ENCODE peak calls at places on chromosomes 5 and 9, in nine cellular contexts. D is AG08395; C is activated effector memory CD4-positive, alpha-beta T cell treated with anti-CD3 and anti-CD28 coated beads, Interleukin-2, amount 50 U/mL, for 16 hours; W is ACHN; M is CD8-positive, alpha-beta memory T cell; E is spleen; B is NCI-H2081 treated with DMSO at 0.1 percent for 48 hours; V is NCI-H345; H is iris pigment epithelial cell. G is an unnamed sample.
A peak's percentile ranks its signal among the peaks of the same experiment; 100 is the strongest.

GRCh38 chr9:131480258-131480657 is 22.5 kb upstream of the POMT1 start:
- DNase-seq in D (no peak), E (no peak), C (no peak), B (no peak), M (no peak), H (no peak), V (no peak), W (no peak), G (peak; percentile 35)

GRCh38 chr9:38622083-38622674 is 1.8 kb upstream of the ANKRD18A start:
- DNase-seq in H (no peak), W (peak; percentile 41), D (no peak), E (peak; percentile 82), M (no peak), C (peak; percentile 65), V (peak; percentile 70), B (no peak), G (no peak)

GRCh38 chr9:94611638-94612068 is 18.0 kb upstream of the FBP2 start:
- DNase-seq in W (no peak), D (no peak), M (no peak), B (no peak), C (peak; percentile 67), V (no peak), H (no peak), E (no peak), G (no peak)

GRCh38 chr5:139058121-139058520 is 140.0 kb downstream of the SIL1 start:
- DNase-seq in E (no peak), B (no peak), C (no peak), D (peak; percentile 57), W (no peak), V (no peak), M (no peak), H (peak; percentile 69), G (no peak)

GRCh38 chr5:137179203-137179602 is 319.9 kb downstream of the SPOCK1 start:
- DNase-seq in E (no peak), W (no peak), M (no peak), H (no peak), D (no peak), C (no peak), B (no peak), V (no peak), G (no peak)

GRCh38 chr9:98833090-98833956 is 25.9 kb downstream of the GALNT12 start:
- DNase-seq in B (no peak), V (no peak), D (no peak), W (no peak), M (no peak), E (no peak), C (no peak), H (no peak), G (no peak)

GRCh38 chr5:40796487-40796889 is 1.7 kb downstream of the PRKAA1 start:
- DNase-seq in B (no peak), H (peak; percentile 65), C (no peak), M (no peak), W (no peak), V (no peak), D (peak; percentile 38), E (no peak), G (no peak)

GRCh38 chr5:51651476-51651875 is 268.2 kb downstream of the ISL1 start:
- DNase-seq in H (no peak), D (no peak), W (peak; percentile 70), B (no peak), E (no peak), V (no peak), C (no peak), M (no peak), G (no peak)

GRCh38 chr9:95862343-95862742 is 13.1 kb upstream of the ERCC6L2 start:
- DNase-seq in C (no peak), H (no peak), M (no peak), D (no peak), V (no peak), E (no peak), B (no peak), W (no peak), G (no peak)

GRCh38 chr5:126445502-126446174 is 22.4 kb downstream of the GRAMD2B start:
- DNase-seq in H (no peak), C (no peak), M (no peak), W (no peak), B (no peak), E (no peak), V (no peak), D (no peak), G (no peak)

GRCh38 chr5:64181440-64181839 is 15.8 kb downstream of the RNF180 start:
- DNase-seq in D (no peak), E (no peak), M (no peak), W (no peak), V (no peak), C (no peak), B (no peak), H (no peak), G (no peak)

GRCh38 chr9:38180631-38181030 is 111.6 kb upstream of the SHB start:
- DNase-seq in W (no peak), V (no peak), H (no peak), E (no peak), C (no peak), B (no peak), D (no peak), M (no peak), G (no peak)

GRCh38 chr5:179893076-179893957 is 14.4 kb downstream of the TBC1D9B start:
- DNase-seq in H (no peak), V (no peak), W (no peak), E (no peak), D (no peak), M (no peak), B (no peak), C (no peak), G (no peak)

GRCh38 chr9:70597886-70598285 is 183.4 kb upstream of the KLF9 start:
- DNase-seq in M (no peak), W (no peak), C (no peak), B (no peak), D (no peak), H (no peak), E (no peak), V (no peak), G (no peak)

GRCh38 chr5:155021858-155022257 is 8.3 kb downstream of the KIF4B start:
- DNase-seq in B (no peak), H (no peak), E (no peak), M (no peak), W (no peak), D (no peak), C (no peak), V (no peak), G (no peak)

GRCh38 chr5:64900618-64901017 is 131.9 kb downstream of the CWC27 start:
- DNase-seq in W (no peak), M (no peak), C (no peak), H (no peak), D (no peak), V (no peak), E (no peak), B (no peak), G (no peak)

GRCh38 chr5:130279386-130279785 is 375.1 kb downstream of the CHSY3 start:
- DNase-seq in M (no peak), W (no peak), D (no peak), C (no peak), H (no peak), E (no peak), V (no peak), B (no peak), G (no peak)

GRCh38 chr9:12748016-12748415 is 26.8 kb upstream of the LURAP1L start:
- DNase-seq in B (no peak), D (peak; percentile 39), W (no peak), E (no peak), H (peak; percentile 68), M (no peak), V (no peak), C (no peak), G (no peak)

GRCh38 chr5:79959407-79959806 is 31.7 kb downstream of the MTX3 start:
- DNase-seq in M (no peak), D (no peak), V (no peak), B (no peak), W (no peak), E (no peak), H (no peak), C (no peak), G (no peak)

GRCh38 chr5:143063175-143063970 is 293.2 kb downstream of the ARHGAP26 start:
- DNase-seq in M (no peak), W (no peak), C (no peak), E (no peak), V (peak; percentile 31), D (no peak), B (no peak), H (no peak), G (no peak)

GRCh38 chr5:57774439-57774838 is 291.8 kb upstream of the ACTBL2 start:
- DNase-seq in D (no peak), M (no peak), C (no peak), E (no peak), V (no peak), B (no peak), W (no peak), H (no peak), G (no peak)

GRCh38 chr5:137216976-137217598 is 282.0 kb downstream of the SPOCK1 start:
- DNase-seq in D (no peak), V (no peak), E (no peak), M (no peak), W (no peak), H (no peak), C (no peak), B (no peak), G (no peak)

GRCh38 chr5:176762489-176762888 is 47.9 kb upstream of the UNC5A start:
- DNase-seq in E (no peak), D (no peak), C (no peak), B (no peak), M (no peak), V (no peak), W (peak; percentile 2), H (no peak), G (no peak)